ENCODE peak calls at places on chromosomes 3 and 15, in four cellular contexts. L is CD8-positive, alpha-beta T cell; H is colonic mucosa; I is ovary. X is an unnamed sample.
A peak's percentile ranks its signal among the peaks of the same experiment; 100 is the strongest.

GRCh38 chr3:16211176-16211904 is 36.9 kb downstream of the GALNT15 start:
- DNase-seq in I (no peak), L (no peak), H (no peak), X (no peak)

GRCh38 chr15:37888356-37888755 is 46.1 kb upstream of the TMCO5A start:
- DNase-seq in H (no peak), I (no peak), L (no peak), X (no peak)

GRCh38 chr3:127589600-127590281 is 792 bp downstream of the TPRA1 start:
- DNase-seq in H (peak; percentile 34), I (peak; percentile 25), L (no peak), X (no peak)

GRCh38 chr3:87771338-87772059 is 287.3 kb downstream of the CGGBP1 start:
- DNase-seq in I (no peak), L (no peak), H (peak; percentile 20), X (no peak)

GRCh38 chr15:59885832-59886231 is 118.3 kb upstream of the FOXB1 start:
- DNase-seq in H (no peak), L (no peak), I (no peak), X (no peak)

GRCh38 chr3:188508454-188508853 is 354.5 kb downstream of the LPP start:
- DNase-seq in L (no peak), I (no peak), H (no peak), X (no peak)

GRCh38 chr3:21562225-21562624 is 188.8 kb downstream of the ZNF385D start:
- DNase-seq in L (no peak), I (no peak), H (no peak), X (no peak)

GRCh38 chr3:113769551-113769950 is 22.7 kb downstream of the ATP6V1A start:
- DNase-seq in I (no peak), H (no peak), L (no peak), X (no peak)

GRCh38 chr3:24474862-24475261 is 19.8 kb downstream of the THRB start:
- DNase-seq in I (no peak), L (no peak), H (no peak), X (no peak)

GRCh38 chr3:159080236-159080635 is 278.4 kb downstream of the MFSD1 start:
- DNase-seq in L (no peak), H (no peak), I (no peak), X (no peak)

GRCh38 chr3:51384145-51384729 is 854 bp upstream of the MANF start:
- DNase-seq in L (no peak), I (peak; percentile 45), H (peak; percentile 48), X (no peak)

GRCh38 chr3:99562990-99563607 is 75.3 kb upstream of the COL8A1 start:
- DNase-seq in H (no peak), L (no peak), I (no peak), X (no peak)

GRCh38 chr3:112647122-112647521 is 6.2 kb upstream of the CCDC80 start:
- DNase-seq in I (no peak), H (no peak), L (no peak), X (no peak)

GRCh38 chr3:165638066-165638465 is 199.2 kb downstream of the BCHE start:
- DNase-seq in H (no peak), L (no peak), I (no peak), X (no peak)

GRCh38 chr15:65233651-65234050 is 22.4 kb upstream of the CILP start:
- DNase-seq in L (no peak), I (no peak), H (no peak), X (no peak)

GRCh38 chr3:65402597-65402996 is 636.1 kb downstream of the MAGI1 start:
- DNase-seq in H (no peak), I (no peak), L (no peak), X (no peak)

GRCh38 chr15:75452968-75453702 is 1.6 kb upstream of the SIN3A start:
- DNase-seq in I (peak; percentile 66), L (peak; percentile 4), H (peak; percentile 58), X (peak; percentile 34)

GRCh38 chr3:4218426-4219226 is 84.5 kb upstream of the SETMAR start:
- DNase-seq in I (no peak), H (no peak), L (no peak), X (no peak)

GRCh38 chr3:128167973-128168674 is 14.8 kb downstream of the EEFSEC start:
- DNase-seq in L (no peak), I (no peak), H (no peak), X (no peak)

GRCh38 chr15:73989001-73989798 is 2.9 kb downstream of the STOML1 start:
- DNase-seq in H (no peak), I (no peak), L (no peak), X (no peak)

GRCh38 chr3:119555309-119555735 is 4.1 kb downstream of the CD80 start:
- DNase-seq in L (no peak), H (no peak), I (no peak), X (peak; percentile 30)

GRCh38 chr3:33915796-33916589 is 117.6 kb downstream of the PDCD6IP start:
- DNase-seq in I (no peak), L (no peak), H (no peak), X (no peak)

GRCh38 chr3:190306513-190307163 is 15.6 kb downstream of the CLDN1 start:
- DNase-seq in I (peak; percentile 23), H (no peak), L (no peak), X (no peak)

GRCh38 chr15:29934251-29934650 is 112.0 kb upstream of the TJP1 start:
- DNase-seq in H (no peak), I (no peak), L (no peak), X (no peak)

GRCh38 chr3:28139967-28140634 is 101.3 kb upstream of the CMC1 start:
- DNase-seq in I (no peak), L (no peak), H (no peak), X (no peak)

DNA sequence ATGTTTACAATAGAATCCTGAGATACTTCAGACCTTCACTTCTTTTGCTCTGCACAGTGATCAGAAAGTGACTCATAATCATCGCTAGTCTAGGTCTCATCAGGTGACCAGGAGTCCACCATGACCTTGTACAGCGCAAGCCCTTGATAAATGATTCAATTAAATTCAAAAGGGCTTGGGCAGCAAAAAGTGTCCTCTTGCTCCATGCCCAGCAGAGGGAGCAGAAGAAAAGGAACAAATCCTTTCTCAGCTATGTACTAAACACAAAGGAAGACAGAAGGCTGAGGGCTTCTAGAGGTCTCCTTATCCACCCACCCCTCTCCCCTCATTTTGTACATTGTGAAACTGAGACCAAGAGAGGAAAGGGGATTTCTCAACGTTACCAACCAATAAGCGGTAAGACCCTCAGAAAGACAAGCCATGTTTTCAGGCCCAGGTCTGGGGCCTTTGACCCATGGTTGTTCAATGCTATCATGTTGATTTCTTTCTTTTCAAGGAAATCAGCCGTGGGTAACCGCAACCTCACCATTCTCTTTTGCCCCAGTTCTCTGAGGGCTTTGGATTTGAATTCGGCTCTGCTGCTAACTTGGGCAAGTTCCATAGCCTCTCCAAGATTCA is 74.8 kb downstream of the AQP9 start:
- DNase-seq in L (no peak), H (no peak), I (no peak), X (no peak)
- TF ChIP-seq CTCF in L (no peak), H (peak; percentile 42), I (no peak), X (no peak)

GRCh38 chr15:40787991-40788390 is 18.2 kb downstream of the C15orf62 start:
- DNase-seq in H (no peak), I (no peak), L (no peak), X (no peak)

GRCh38 chr15:40785814-40786213 is 16.0 kb downstream of the C15orf62 start:
- DNase-seq in I (no peak), H (no peak), L (no peak), X (no peak)

GRCh38 chr15:40787344-40787841 is 17.6 kb downstream of the C15orf62 start:
- DNase-seq in I (no peak), H (peak; percentile 88), L (no peak), X (no peak)

GRCh38 chr15:40785158-40785557 is 15.4 kb downstream of the C15orf62 start:
- DNase-seq in L (no peak), I (no peak), H (no peak), X (no peak)

GRCh38 chr15:40782609-40783227 is 12.9 kb downstream of the C15orf62 start:
- DNase-seq in L (peak; percentile 53), I (no peak), H (peak; percentile 83), X (peak; percentile 76)
- TF ChIP-seq CTCF in L (peak; percentile 79), I (no peak), H (peak; percentile 72), X (no peak)

DNA sequence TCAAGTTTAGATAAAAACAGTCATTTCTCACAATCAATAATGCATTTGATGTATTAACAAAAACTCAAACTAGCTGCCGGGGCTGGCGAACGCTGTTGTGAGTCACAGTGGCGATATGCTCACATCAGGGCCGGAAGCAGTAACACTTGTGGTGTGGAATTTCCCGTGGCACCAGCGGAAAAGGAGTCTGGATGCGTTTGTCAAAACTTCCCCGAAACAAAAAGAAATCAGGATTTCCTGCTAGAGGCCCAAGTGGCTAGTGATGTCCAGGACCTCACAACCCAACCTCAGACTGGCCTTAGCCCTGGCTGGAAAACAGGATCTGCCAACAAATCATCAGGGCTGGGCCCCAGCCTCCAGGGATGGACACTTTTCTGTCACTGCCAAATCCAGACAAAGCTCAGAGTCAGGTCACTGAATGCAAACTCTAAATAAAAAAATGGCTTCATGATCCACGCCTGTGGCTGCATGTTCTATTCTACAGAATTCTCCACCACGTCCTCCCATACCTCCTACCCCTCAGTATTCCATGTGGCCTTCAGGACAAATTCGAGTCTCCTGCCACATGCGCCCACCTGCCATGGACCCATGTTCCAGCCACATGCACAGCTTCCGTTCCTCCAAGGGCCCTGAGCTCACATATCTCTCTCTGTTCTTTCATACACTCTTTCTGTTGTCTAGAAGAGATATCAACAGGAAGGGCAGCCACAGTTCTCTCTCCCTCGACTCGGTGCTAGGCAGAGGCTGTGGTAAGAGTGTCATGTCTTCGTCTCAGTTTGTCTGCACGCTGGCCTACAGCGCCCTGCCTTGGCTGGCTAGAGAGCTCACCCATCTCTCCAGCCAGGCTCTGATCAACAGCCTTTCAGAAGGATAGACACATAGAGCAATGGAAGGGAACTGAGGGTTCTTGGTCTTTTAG is 35.4 kb downstream of the EHD4 start:
- DNase-seq in L (peak; percentile 52), H (no peak), I (no peak), X (no peak)
- TF ChIP-seq CTCF in L (peak; percentile 39), H (no peak), I (no peak), X (no peak)

GRCh38 chr3:55030938-55031337 is 103.1 kb upstream of the LRTM1 start:
- DNase-seq in L (no peak), H (no peak), I (no peak), X (no peak)
- TF ChIP-seq CTCF in L (no peak), H (no peak), I (no peak), X (no peak)